ENCODE peak calls at places on chromosomes 3 and 15, in eight cellular contexts. O, S, C, E, M, Z, A and G are unnamed samples.

GRCh38 chr15:59662260-59662659 is 4.9 kb upstream of the GTF2A2 start:
- DNase-seq in C (no peak), A (no peak), E (peak; percentile 47), S (no peak), Z (no peak), M (no peak), O (no peak), G (no peak)

GRCh38 chr3:16103472-16103871 is 71.0 kb upstream of the GALNT15 start:
- DNase-seq in M (no peak), A (no peak), O (no peak), C (no peak), Z (no peak), S (no peak), E (peak; percentile 98), G (no peak)

GRCh38 chr3:58034738-58035511 is 26.7 kb downstream of the FLNB start:
- DNase-seq in E (no peak), O (no peak), M (no peak), S (no peak), A (peak; percentile 60), Z (no peak), C (no peak), G (no peak)

GRCh38 chr3:134031620-134031915 is 1.8 kb upstream of the SLCO2A1 start:
- DNase-seq in E (no peak), Z (no peak), A (no peak), M (no peak), O (no peak), S (no peak), C (no peak), G (no peak)

GRCh38 chr3:118636841-118637240 is 397.8 kb downstream of the IGSF11 start:
- DNase-seq in M (no peak), S (no peak), Z (peak; percentile 35), A (no peak), C (no peak), E (no peak), O (no peak), G (no peak)

GRCh38 chr3:172213765-172214358 is 174.5 kb downstream of the FNDC3B start:
- DNase-seq in M (no peak), A (no peak), O (no peak), Z (no peak), S (no peak), C (no peak), E (no peak), G (peak; percentile 32)

GRCh38 chr3:122688996-122689395 is 8.4 kb downstream of the PARP14 start:
- DNase-seq in M (no peak), O (no peak), C (no peak), S (no peak), Z (no peak), A (no peak), E (no peak), G (no peak)

GRCh38 chr15:83561661-83562060 is 92.3 kb upstream of the ADAMTSL3 start:
- DNase-seq in E (no peak), O (no peak), M (no peak), A (no peak), C (no peak), Z (peak; percentile 43), S (no peak), G (no peak)

GRCh38 chr3:13466781-13467180 is 13.3 kb upstream of the HDAC11 start:
- DNase-seq in S (no peak), C (no peak), Z (no peak), M (no peak), O (no peak), E (no peak), A (no peak), G (no peak)

GRCh38 chr15:50940506-50940905 is 32.0 kb downstream of the AP4E1 start:
- DNase-seq in A (no peak), C (no peak), M (no peak), S (no peak), O (no peak), Z (peak; percentile 15), E (peak; percentile 25), G (no peak)

GRCh38 chr3:140093742-140094141 is 158.8 kb downstream of the CLSTN2 start:
- DNase-seq in Z (peak; percentile 75), C (no peak), S (peak; percentile 54), A (no peak), M (peak; percentile 59), O (peak; percentile 33), E (peak; percentile 84), G (peak; percentile 75)

GRCh38 chr3:128294999-128295468 is 141.8 kb downstream of the EEFSEC start:
- DNase-seq in C (no peak), S (no peak), E (no peak), O (no peak), Z (no peak), M (no peak), A (no peak), G (no peak)

GRCh38 chr3:115512565-115513410 is 110.5 kb upstream of the GAP43 start:
- DNase-seq in A (no peak), Z (peak; percentile 15), M (no peak), S (no peak), C (peak; percentile 48), E (peak; percentile 56), O (peak; percentile 17), G (no peak)

GRCh38 chr3:56987238-56987932 is 73.1 kb upstream of the SPATA12 start:
- DNase-seq in C (no peak), Z (no peak), M (no peak), O (no peak), A (no peak), E (no peak), S (no peak), G (no peak)

GRCh38 chr15:68149059-68149458 is 56.1 kb downstream of the CALML4 start:
- DNase-seq in M (no peak), A (no peak), C (no peak), E (peak; percentile 70), O (no peak), S (no peak), Z (peak; percentile 8), G (no peak)

GRCh38 chr3:187929115-187929828 is 184.0 kb upstream of the BCL6 start:
- DNase-seq in C (no peak), Z (no peak), S (no peak), O (no peak), A (no peak), E (no peak), M (no peak), G (no peak)

GRCh38 chr3:187926620-187927019 is 181.4 kb upstream of the BCL6 start:
- DNase-seq in O (no peak), C (no peak), S (no peak), M (no peak), Z (no peak), A (no peak), E (no peak), G (no peak)

GRCh38 chr3:187925326-187925725 is 180.1 kb upstream of the BCL6 start:
- DNase-seq in E (peak; percentile 54), O (no peak), C (no peak), S (no peak), M (no peak), Z (no peak), A (no peak), G (no peak)

GRCh38 chr3:187930021-187930420 is 184.8 kb upstream of the BCL6 start:
- DNase-seq in Z (peak; percentile 76), S (no peak), M (no peak), A (no peak), O (no peak), C (no peak), E (no peak), G (no peak)

GRCh38 chr3:187927565-187927964 is 182.3 kb upstream of the BCL6 start:
- DNase-seq in M (no peak), O (no peak), S (no peak), C (no peak), Z (no peak), A (no peak), E (no peak), G (no peak)
- H3K4me1 ChIP-seq in M (no peaks in the 10 kb centered on the region), O (peaks cover 18% of the 10 kb centered on the region), S (no peaks in the 10 kb centered on the region), C (no peaks in the 10 kb centered on the region), Z (peaks cover 4% of the 10 kb centered on the region), A (no peaks in the 10 kb centered on the region), E (peaks cover 10% of the 10 kb centered on the region), G (no peaks in the 10 kb centered on the region)

DNA sequence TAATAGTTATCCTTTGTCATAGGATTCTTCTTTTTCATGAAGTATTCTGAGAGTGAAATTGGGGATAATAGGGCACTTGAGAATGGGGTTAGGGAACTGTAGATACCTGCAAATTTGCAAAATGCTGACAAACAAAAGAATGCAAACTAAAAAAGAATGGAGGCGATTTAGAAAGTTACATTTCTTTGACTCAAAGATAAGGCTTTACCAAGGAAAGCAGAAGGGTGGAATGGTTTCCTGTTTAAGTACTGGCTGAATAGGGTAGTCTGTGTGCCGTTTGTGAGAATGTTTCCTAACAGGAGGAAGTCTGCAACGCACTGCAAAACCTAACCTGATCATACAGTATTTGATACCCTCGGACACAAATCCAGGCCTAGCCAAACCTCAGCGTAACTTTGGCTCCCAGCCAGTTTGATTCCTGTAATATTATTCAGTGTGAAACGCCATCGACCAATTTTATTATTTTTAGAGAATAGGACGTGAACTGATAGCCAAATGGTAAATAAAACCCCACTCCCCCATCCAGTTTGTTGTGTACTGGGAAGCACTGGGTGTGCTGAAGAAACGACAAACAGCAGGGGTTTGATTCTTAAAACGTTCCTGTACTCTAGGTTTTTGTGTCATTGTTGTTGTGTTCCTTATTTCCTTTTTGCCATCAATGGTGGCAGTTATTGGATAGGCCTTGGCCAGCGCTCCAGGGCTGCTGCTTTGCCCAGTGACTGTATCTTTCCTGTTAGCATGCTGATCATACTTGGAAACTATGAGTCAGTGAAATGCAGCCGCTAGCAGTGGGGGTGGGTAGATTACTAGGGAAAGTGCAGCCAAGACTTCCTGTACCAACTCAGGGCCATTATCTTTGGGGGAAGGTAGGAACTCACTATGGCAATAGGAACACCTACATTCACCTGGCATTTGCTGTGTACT is 148.0 kb upstream of the TBL1XR1 start:
- DNase-seq in O (peak; percentile 84), C (peak; percentile 83), Z (peak; percentile 92), M (peak; percentile 90), S (peak; percentile 89), E (peak; percentile 96), A (peak; percentile 87), G (peak; percentile 82)
- H3K4me1 ChIP-seq in O (peaks cover 60% of the 10 kb centered on the region), C (peaks cover 21% of the 10 kb centered on the region), Z (peaks cover 22% of the 10 kb centered on the region), M (peaks cover 35% of the 10 kb centered on the region), S (peaks cover 7% of the 10 kb centered on the region), E (peaks cover 26% of the 10 kb centered on the region), A (peaks cover 53% of the 10 kb centered on the region), G (peaks cover 30% of the 10 kb centered on the region)

DNA sequence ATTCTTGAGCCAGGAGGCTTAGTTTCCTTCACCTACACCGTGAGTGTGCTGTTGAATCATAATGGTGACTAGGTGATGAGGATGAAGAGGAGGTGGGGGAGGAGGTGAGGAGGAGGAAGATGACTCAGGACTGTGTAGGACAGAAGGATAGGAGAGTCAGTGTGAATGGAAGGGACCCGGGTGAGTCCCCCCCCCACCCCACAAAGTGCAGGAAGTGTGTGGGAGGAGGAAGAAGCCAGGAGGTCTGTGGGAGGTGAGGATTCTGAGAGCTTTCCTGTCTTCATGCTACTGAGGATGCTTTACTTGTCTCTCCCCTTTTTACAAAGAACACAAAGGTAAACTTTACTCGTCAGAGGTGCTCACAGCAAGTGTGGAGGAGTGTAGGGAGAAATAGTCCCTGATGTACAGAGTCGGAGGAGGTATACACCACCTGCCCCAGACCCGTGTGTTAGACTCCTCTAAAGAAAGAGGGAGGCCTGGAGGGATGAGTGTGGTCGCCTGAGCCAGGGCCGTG is 3.8 kb downstream of the TAGLN3 start:
- DNase-seq in E (peak; percentile 60), O (no peak), Z (peak; percentile 90), C (no peak), S (no peak), A (peak; percentile 6), M (no peak), G (no peak)
- H3K4me1 ChIP-seq in E (peaks cover 47% of the 10 kb centered on the region), O (peaks cover 22% of the 10 kb centered on the region), Z (peaks cover 66% of the 10 kb centered on the region), C (peaks cover 11% of the 10 kb centered on the region), S (no peaks in the 10 kb centered on the region), A (no peaks in the 10 kb centered on the region), M (peaks cover 14% of the 10 kb centered on the region), G (no peaks in the 10 kb centered on the region)

DNA sequence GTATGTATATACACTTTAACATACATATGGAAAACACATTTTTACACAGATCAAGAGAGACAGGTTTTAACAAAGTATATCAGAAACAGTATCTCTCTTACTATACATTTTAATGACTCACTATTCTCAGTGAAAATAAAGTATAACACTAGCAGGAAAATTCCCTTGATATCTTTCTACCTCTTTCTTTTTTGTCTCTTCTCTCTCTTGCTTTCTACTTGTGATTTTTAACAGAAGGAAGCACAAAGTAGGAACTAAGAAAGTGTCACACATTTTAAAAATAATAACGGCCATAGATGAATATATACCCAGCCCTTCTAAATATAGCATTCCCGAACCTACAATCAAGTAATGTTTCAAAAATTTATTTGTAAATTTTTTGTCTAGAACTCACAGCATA is 4.8 kb downstream of the DENND4A start:
- DNase-seq in C (no peak), O (no peak), S (no peak), E (no peak), A (no peak), M (no peak), Z (no peak), G (no peak)
- H3K4me1 ChIP-seq in C (peaks cover 45% of the 10 kb centered on the region), O (peaks cover 45% of the 10 kb centered on the region), S (peaks cover 8% of the 10 kb centered on the region), E (peaks cover 10% of the 10 kb centered on the region), A (peaks cover 20% of the 10 kb centered on the region), M (peaks cover 21% of the 10 kb centered on the region), Z (peaks cover 14% of the 10 kb centered on the region), G (peaks cover 6% of the 10 kb centered on the region)